ENCODE peak calls at places on chromosome 4, in ten cellular contexts. One of them, this sample, is unnamed.

GRCh38 chr4:157045507-157046127 is 30.3 kb upstream of the GLRB start:
- DNase-seq in mesenchymal stem cell: peak
- DNase-seq in WERI-Rb-1: peak
- DNase-seq in right atrium auricular region: no peak
- DNase-seq in GM23248: peak
- DNase-seq in esophagus squamous epithelium: no peak
- DNase-seq in cardiac muscle cell: peak
- DNase-seq in lung: no peak
- DNase-seq in AG04450: peak
- DNase-seq in PC-3: peak
- DNase-seq in this sample: peak

GRCh38 chr4:53805291-53805690 is 214.0 kb upstream of the LNX1 start:
- DNase-seq in mesenchymal stem cell: no peak
- DNase-seq in WERI-Rb-1: no peak
- DNase-seq in right atrium auricular region: no peak
- DNase-seq in GM23248: no peak
- DNase-seq in esophagus squamous epithelium: no peak
- DNase-seq in cardiac muscle cell: no peak
- DNase-seq in lung: no peak
- DNase-seq in AG04450: no peak
- DNase-seq in PC-3: no peak
- DNase-seq in this sample: no peak

GRCh38 chr4:48939785-48940184 is 33.2 kb upstream of the OCIAD2 start:
- DNase-seq in mesenchymal stem cell: peak
- DNase-seq in WERI-Rb-1: no peak
- DNase-seq in right atrium auricular region: no peak
- DNase-seq in GM23248: peak
- DNase-seq in esophagus squamous epithelium: no peak
- DNase-seq in cardiac muscle cell: no peak
- DNase-seq in lung: no peak
- DNase-seq in AG04450: peak
- DNase-seq in PC-3: peak
- DNase-seq in this sample: peak

GRCh38 chr4:6177587-6178197 is 22.7 kb downstream of the JAKMIP1 start:
- DNase-seq in mesenchymal stem cell: no peak
- DNase-seq in WERI-Rb-1: peak
- DNase-seq in right atrium auricular region: no peak
- DNase-seq in GM23248: no peak
- DNase-seq in esophagus squamous epithelium: no peak
- DNase-seq in cardiac muscle cell: no peak
- DNase-seq in lung: no peak
- DNase-seq in AG04450: no peak
- DNase-seq in PC-3: no peak
- DNase-seq in this sample: peak

GRCh38 chr4:77025643-77026321 is 50.0 kb downstream of the CCNI start:
- DNase-seq in mesenchymal stem cell: peak
- DNase-seq in WERI-Rb-1: no peak
- DNase-seq in right atrium auricular region: no peak
- DNase-seq in GM23248: peak
- DNase-seq in esophagus squamous epithelium: no peak
- DNase-seq in cardiac muscle cell: no peak
- DNase-seq in lung: no peak
- DNase-seq in AG04450: no peak
- DNase-seq in PC-3: no peak
- DNase-seq in this sample: no peak

GRCh38 chr4:148315049-148315448 is 127.2 kb downstream of the NR3C2 start:
- DNase-seq in mesenchymal stem cell: peak
- DNase-seq in WERI-Rb-1: no peak
- DNase-seq in right atrium auricular region: no peak
- DNase-seq in GM23248: no peak
- DNase-seq in esophagus squamous epithelium: no peak
- DNase-seq in cardiac muscle cell: no peak
- DNase-seq in lung: no peak
- DNase-seq in AG04450: no peak
- DNase-seq in PC-3: peak
- DNase-seq in this sample: no peak

GRCh38 chr4:155735506-155735905 is 23.3 kb upstream of the GUCY1B1 start:
- DNase-seq in mesenchymal stem cell: no peak
- DNase-seq in WERI-Rb-1: no peak
- DNase-seq in right atrium auricular region: no peak
- DNase-seq in GM23248: no peak
- DNase-seq in esophagus squamous epithelium: no peak
- DNase-seq in cardiac muscle cell: no peak
- DNase-seq in lung: no peak
- DNase-seq in AG04450: no peak
- DNase-seq in PC-3: no peak
- DNase-seq in this sample: no peak

GRCh38 chr4:162011039-162011438 is 152.8 kb downstream of the FSTL5 start:
- DNase-seq in mesenchymal stem cell: peak
- DNase-seq in WERI-Rb-1: no peak
- DNase-seq in right atrium auricular region: no peak
- DNase-seq in GM23248: no peak
- DNase-seq in esophagus squamous epithelium: no peak
- DNase-seq in cardiac muscle cell: no peak
- DNase-seq in lung: no peak
- DNase-seq in AG04450: no peak
- DNase-seq in PC-3: no peak
- DNase-seq in this sample: no peak

GRCh38 chr4:95355021-95355420 is 193.8 kb downstream of the UNC5C start:
- DNase-seq in mesenchymal stem cell: no peak
- DNase-seq in WERI-Rb-1: no peak
- DNase-seq in right atrium auricular region: no peak
- DNase-seq in GM23248: no peak
- DNase-seq in esophagus squamous epithelium: no peak
- DNase-seq in cardiac muscle cell: no peak
- DNase-seq in lung: no peak
- DNase-seq in AG04450: no peak
- DNase-seq in PC-3: no peak
- DNase-seq in this sample: no peak

GRCh38 chr4:124414641-124415040 is 297.9 kb downstream of the ANKRD50 start:
- DNase-seq in mesenchymal stem cell: no peak
- DNase-seq in WERI-Rb-1: no peak
- DNase-seq in right atrium auricular region: no peak
- DNase-seq in GM23248: peak
- DNase-seq in esophagus squamous epithelium: no peak
- DNase-seq in cardiac muscle cell: no peak
- DNase-seq in lung: no peak
- DNase-seq in AG04450: no peak
- DNase-seq in PC-3: peak
- DNase-seq in this sample: no peak

GRCh38 chr4:24244663-24245519 is 339.5 kb downstream of the DHX15 start:
- DNase-seq in mesenchymal stem cell: peak
- DNase-seq in WERI-Rb-1: no peak
- DNase-seq in right atrium auricular region: peak
- DNase-seq in GM23248: no peak
- DNase-seq in esophagus squamous epithelium: no peak
- DNase-seq in cardiac muscle cell: peak
- DNase-seq in lung: no peak
- DNase-seq in AG04450: no peak
- DNase-seq in PC-3: no peak
- DNase-seq in this sample: no peak

GRCh38 chr4:2256156-2256731 is 5.7 kb downstream of the MXD4 start:
- DNase-seq in mesenchymal stem cell: no peak
- DNase-seq in WERI-Rb-1: no peak
- DNase-seq in right atrium auricular region: peak
- DNase-seq in GM23248: no peak
- DNase-seq in esophagus squamous epithelium: no peak
- DNase-seq in cardiac muscle cell: no peak
- DNase-seq in lung: peak
- DNase-seq in AG04450: no peak
- DNase-seq in PC-3: no peak
- DNase-seq in this sample: no peak

GRCh38 chr4:8132947-8133705 is 25.5 kb downstream of the ABLIM2 start:
- DNase-seq in mesenchymal stem cell: no peak
- DNase-seq in WERI-Rb-1: no peak
- DNase-seq in right atrium auricular region: no peak
- DNase-seq in GM23248: no peak
- DNase-seq in esophagus squamous epithelium: no peak
- DNase-seq in cardiac muscle cell: no peak
- DNase-seq in lung: no peak
- DNase-seq in AG04450: no peak
- DNase-seq in PC-3: no peak
- DNase-seq in this sample: no peak

GRCh38 chr4:83639849-83640493 is 104.1 kb downstream of the GPAT3 start:
- DNase-seq in mesenchymal stem cell: peak
- DNase-seq in WERI-Rb-1: peak
- DNase-seq in right atrium auricular region: no peak
- DNase-seq in GM23248: peak
- DNase-seq in esophagus squamous epithelium: no peak
- DNase-seq in cardiac muscle cell: peak
- DNase-seq in lung: peak
- DNase-seq in AG04450: peak
- DNase-seq in PC-3: peak
- DNase-seq in this sample: peak

GRCh38 chr4:75726577-75726976 is 2.2 kb downstream of the USO1 start:
- DNase-seq in mesenchymal stem cell: peak
- DNase-seq in WERI-Rb-1: no peak
- DNase-seq in right atrium auricular region: no peak
- DNase-seq in GM23248: peak
- DNase-seq in esophagus squamous epithelium: no peak
- DNase-seq in cardiac muscle cell: no peak
- DNase-seq in lung: no peak
- DNase-seq in AG04450: no peak
- DNase-seq in PC-3: no peak
- DNase-seq in this sample: no peak
- H3K4me3 ChIP-seq in mesenchymal stem cell: peak
- H3K4me3 ChIP-seq in WERI-Rb-1: no peak
- H3K4me3 ChIP-seq in right atrium auricular region: peak
- H3K4me3 ChIP-seq in GM23248: peak
- H3K4me3 ChIP-seq in esophagus squamous epithelium: no peak
- H3K4me3 ChIP-seq in cardiac muscle cell: no peak
- H3K4me3 ChIP-seq in lung: no peak
- H3K4me3 ChIP-seq in AG04450: peak
- H3K4me3 ChIP-seq in PC-3: peak
- H3K4me3 ChIP-seq in this sample: peak

DNA sequence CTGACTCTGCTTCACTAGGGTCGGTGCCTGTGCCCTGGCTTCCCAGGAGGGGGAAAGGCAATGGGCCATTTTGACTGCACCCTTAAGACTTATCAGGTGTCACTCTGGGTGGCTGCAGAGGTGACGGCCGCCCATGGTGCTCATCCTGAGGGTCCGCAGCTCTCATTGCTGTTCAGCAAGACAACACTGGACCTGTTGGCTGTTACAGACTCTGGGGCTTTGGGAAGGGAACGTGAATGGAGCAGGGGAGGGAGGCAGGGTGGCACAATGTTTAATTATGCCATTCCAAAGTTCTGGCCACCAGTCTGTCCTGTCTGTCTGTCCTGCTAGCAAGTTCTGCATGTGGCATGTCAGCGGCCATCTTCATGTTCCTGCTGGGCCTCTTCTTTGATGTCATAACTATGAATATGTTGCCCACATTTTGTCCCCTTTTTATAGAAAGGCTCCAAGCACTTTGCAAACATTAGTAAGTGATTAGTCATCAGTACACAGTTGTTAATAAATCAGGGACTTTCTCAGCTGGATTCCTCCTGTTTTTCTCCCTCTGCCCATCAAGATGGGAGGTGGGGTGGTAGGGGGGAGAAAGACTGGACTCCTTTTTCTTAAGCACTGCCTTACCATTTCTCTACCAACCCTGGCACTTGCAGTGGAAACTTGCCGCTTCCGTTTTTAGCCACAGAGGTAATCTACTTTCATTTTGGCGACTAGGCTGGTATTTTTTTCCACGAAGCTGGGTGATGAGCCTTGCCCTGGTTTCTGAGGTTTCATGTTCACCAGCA is 88.7 kb upstream of the TRIM2 start:
- DNase-seq in mesenchymal stem cell: peak
- DNase-seq in WERI-Rb-1: no peak
- DNase-seq in right atrium auricular region: peak
- DNase-seq in GM23248: peak
- DNase-seq in esophagus squamous epithelium: no peak
- DNase-seq in cardiac muscle cell: no peak
- DNase-seq in lung: peak
- DNase-seq in AG04450: no peak
- DNase-seq in PC-3: peak
- DNase-seq in this sample: peak
- H3K27ac ChIP-seq in mesenchymal stem cell: peak
- H3K27ac ChIP-seq in WERI-Rb-1: no peak
- H3K27ac ChIP-seq in right atrium auricular region: no peak
- H3K27ac ChIP-seq in GM23248: peak
- H3K27ac ChIP-seq in esophagus squamous epithelium: peak
- H3K27ac ChIP-seq in cardiac muscle cell: no peak
- H3K27ac ChIP-seq in lung: peak
- H3K27ac ChIP-seq in AG04450: peak
- H3K27ac ChIP-seq in PC-3: peak
- H3K27ac ChIP-seq in this sample: peak

GRCh38 chr4:185587065-185587443 is 51.7 kb upstream of the PDLIM3 start:
- DNase-seq in mesenchymal stem cell: no peak
- DNase-seq in WERI-Rb-1: no peak
- DNase-seq in right atrium auricular region: no peak
- DNase-seq in GM23248: no peak
- DNase-seq in esophagus squamous epithelium: no peak
- DNase-seq in cardiac muscle cell: no peak
- DNase-seq in lung: no peak
- DNase-seq in AG04450: no peak
- DNase-seq in PC-3: no peak
- DNase-seq in this sample: no peak
- H3K4me3 ChIP-seq in mesenchymal stem cell: peak
- H3K4me3 ChIP-seq in WERI-Rb-1: no peak
- H3K4me3 ChIP-seq in right atrium auricular region: no peak
- H3K4me3 ChIP-seq in GM23248: no peak
- H3K4me3 ChIP-seq in esophagus squamous epithelium: no peak
- H3K4me3 ChIP-seq in cardiac muscle cell: no peak
- H3K4me3 ChIP-seq in lung: no peak
- H3K4me3 ChIP-seq in AG04450: peak
- H3K4me3 ChIP-seq in PC-3: no peak
- H3K4me3 ChIP-seq in this sample: no peak

GRCh38 chr4:140719693-140720092 is 36.5 kb downstream of the TBC1D9 start:
- DNase-seq in mesenchymal stem cell: no peak
- DNase-seq in WERI-Rb-1: no peak
- DNase-seq in right atrium auricular region: no peak
- DNase-seq in GM23248: no peak
- DNase-seq in esophagus squamous epithelium: no peak
- DNase-seq in cardiac muscle cell: no peak
- DNase-seq in lung: no peak
- DNase-seq in AG04450: no peak
- DNase-seq in PC-3: no peak
- DNase-seq in this sample: no peak
- H3K27ac ChIP-seq in mesenchymal stem cell: no peak
- H3K27ac ChIP-seq in WERI-Rb-1: no peak
- H3K27ac ChIP-seq in right atrium auricular region: no peak
- H3K27ac ChIP-seq in GM23248: no peak
- H3K27ac ChIP-seq in esophagus squamous epithelium: no peak
- H3K27ac ChIP-seq in cardiac muscle cell: no peak
- H3K27ac ChIP-seq in lung: no peak
- H3K27ac ChIP-seq in AG04450: no peak
- H3K27ac ChIP-seq in PC-3: no peak
- H3K27ac ChIP-seq in this sample: no peak

GRCh38 chr4:55635760-55636621 is at the start of gene NMU:
- DNase-seq in mesenchymal stem cell: peak
- DNase-seq in WERI-Rb-1: peak
- DNase-seq in right atrium auricular region: no peak
- DNase-seq in GM23248: peak
- DNase-seq in esophagus squamous epithelium: no peak
- DNase-seq in cardiac muscle cell: peak
- DNase-seq in lung: peak
- DNase-seq in AG04450: no peak
- DNase-seq in PC-3: peak
- DNase-seq in this sample: no peak
- H3K4me3 ChIP-seq in mesenchymal stem cell: peak
- H3K4me3 ChIP-seq in WERI-Rb-1: peak
- H3K4me3 ChIP-seq in right atrium auricular region: peak
- H3K4me3 ChIP-seq in GM23248: peak
- H3K4me3 ChIP-seq in esophagus squamous epithelium: peak
- H3K4me3 ChIP-seq in cardiac muscle cell: peak
- H3K4me3 ChIP-seq in lung: peak
- H3K4me3 ChIP-seq in AG04450: peak
- H3K4me3 ChIP-seq in PC-3: peak
- H3K4me3 ChIP-seq in this sample: peak